ENCODE peak calls at places on chromosomes 16 and 17, in six cellular contexts. I is AG04450; A is suprapubic skin; N is H9; O is CD8-positive, alpha-beta memory T cell; M is SJSA1. T is an unnamed sample. For H3K9me3, the result is how much of the 10 kb centered on the place peaks cover.

GRCh38 chr17:41308918-41309359 is at the start of gene KRTAP16-1:
- DNase-seq in O (no peak), I (no peak), M (no peak), N (no peak), A (peak), T (peak)

GRCh38 chr16:48561960-48562393 is 48.0 kb downstream of the N4BP1 start:
- DNase-seq in A (no peak), M (no peak), N (no peak), I (no peak), O (no peak), T (no peak)

GRCh38 chr17:2875608-2876007 is 79.4 kb downstream of the RAP1GAP2 start:
- DNase-seq in O (no peak), M (no peak), N (peak), A (no peak), I (no peak), T (no peak)

GRCh38 chr17:62592305-62593099 is 35.0 kb upstream of the MRC2 start:
- DNase-seq in N (no peak), O (no peak), A (no peak), M (no peak), I (no peak), T (no peak)

GRCh38 chr16:1167276-1168107 is 14.6 kb downstream of the CACNA1H start:
- DNase-seq in N (no peak), O (no peak), I (no peak), A (no peak), M (no peak), T (no peak)

GRCh38 chr17:8072727-8073461 is 14.6 kb downstream of the ALOX12B start:
- DNase-seq in I (no peak), O (peak), N (peak), A (no peak), M (no peak), T (no peak)

GRCh38 chr16:75256059-75256870 is 4.8 kb upstream of the BCAR1 start:
- DNase-seq in N (peak), M (no peak), A (peak), I (no peak), O (no peak), T (no peak)

GRCh38 chr17:63840591-63841349 is 1.7 kb downstream of the SMARCD2 start:
- DNase-seq in I (no peak), A (no peak), M (peak), N (no peak), O (no peak), T (no peak)

GRCh38 chr17:5237541-5238016 is 2.9 kb upstream of the SCIMP start:
- DNase-seq in O (no peak), I (no peak), N (peak), M (peak), A (no peak), T (no peak)

GRCh38 chr16:67055712-67056487 is 27.0 kb downstream of the CBFB start:
- DNase-seq in M (peak), I (peak), O (no peak), N (no peak), A (no peak), T (no peak)

GRCh38 chr16:87131061-87131995 is 185.9 kb downstream of the C16orf95 start:
- DNase-seq in M (no peak), I (no peak), A (no peak), O (no peak), N (no peak), T (no peak)

DNA sequence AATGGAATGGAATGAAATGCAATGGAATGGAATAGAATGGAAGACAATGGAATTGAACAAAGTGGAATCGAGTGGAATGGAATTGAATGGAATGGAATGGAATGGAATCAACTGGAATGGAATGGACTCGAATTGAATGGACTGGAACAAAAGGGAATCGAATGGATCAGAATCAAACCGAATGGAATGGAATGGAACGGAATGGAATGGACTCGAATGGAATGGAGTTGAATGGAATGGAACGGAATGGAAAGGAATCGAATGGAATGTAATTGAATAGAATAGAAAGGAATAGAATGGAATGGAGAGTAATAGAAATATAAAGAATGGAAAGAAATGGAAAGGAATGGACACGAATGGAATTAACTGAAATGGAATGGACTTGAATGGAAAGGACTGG is 475.2 kb upstream of the WSB1 start:
- DNase-seq in M (no peak), N (no peak), A (no peak), O (no peak), I (peak), T (no peak)
- H3K9me3 ChIP-seq in M (under half), N (half or more), A (half or more), O (under half), I (half or more), T (under half)

GRCh38 chr16:71974068-71974818 is 26.0 kb downstream of the PKD1L3 start:
- DNase-seq in O (no peak), A (no peak), N (no peak), M (no peak), I (no peak), T (no peak)
- H3K9me3 ChIP-seq in O (under half), A (under half), N (under half), M (under half), I (under half), T (under half)

DNA sequence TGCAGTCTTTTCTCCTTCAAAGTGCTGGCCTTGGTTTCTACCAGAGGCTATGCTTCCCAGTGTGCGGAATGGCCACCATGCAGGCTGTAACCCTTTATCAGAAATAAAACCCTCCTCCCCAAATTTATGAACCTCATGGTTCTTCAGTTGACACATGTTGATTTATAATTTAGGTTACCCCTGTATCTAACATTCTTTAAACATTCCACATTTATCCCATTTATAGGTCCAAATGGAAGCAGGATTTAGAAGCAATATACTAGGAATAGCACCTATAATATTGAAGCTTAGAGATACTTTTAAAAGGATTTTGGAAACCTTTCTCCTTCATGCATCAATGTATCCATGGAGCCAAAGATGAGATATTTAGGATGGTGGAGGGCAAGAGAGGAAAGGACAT is 438.8 kb upstream of the C16orf82 start:
- DNase-seq in A (no peak), M (no peak), N (no peak), I (no peak), O (no peak), T (no peak)
- H3K9me3 ChIP-seq in A (under half), M (under half), N (under half), I (under half), O (under half), T (under half)

GRCh38 chr16:5938607-5939006 is 841.0 kb upstream of the EEF2KMT start:
- DNase-seq in O (no peak), I (no peak), N (no peak), A (no peak), M (no peak), T (no peak)
- H3K9me3 ChIP-seq in O (under half), I (under half), N (under half), A (under half), M (under half), T (under half)

GRCh38 chr16:79690159-79690558 is 89.6 kb upstream of the MAF start:
- DNase-seq in I (no peak), A (no peak), N (no peak), O (no peak), M (no peak), T (no peak)
- H3K9me3 ChIP-seq in I (under half), A (under half), N (under half), O (under half), M (under half), T (under half)

GRCh38 chr16:4101421-4102275 is 14.6 kb downstream of the ADCY9 start:
- DNase-seq in I (no peak), A (no peak), M (no peak), O (no peak), N (no peak), T (no peak)
- H3K9me3 ChIP-seq in I (under half), A (under half), M (under half), O (under half), N (under half), T (under half)